ENCODE peak calls at places on chromosomes 13 and 19, in five cellular contexts. K is fibroblast of lung, Y is pancreas, T is mucosa of descending colon, Q is IMR-90. L is an unnamed sample. For H3K36me3 and H3K4me1, the result is how much of the 10 kb centered on the place peaks cover.

GRCh38 chr19:43723588-43723987 is 7.7 kb downstream of the IRGC start:
- DNase-seq in K (no peak), Y (peak), T (no peak), Q (no peak), L (no peak)

GRCh38 chr19:49833594-49833993 is 15.5 kb downstream of the MED25 start:
- DNase-seq in K (no peak), Y (no peak), T (no peak), Q (no peak), L (no peak)

GRCh38 chr19:32750441-32751055 is 31.0 kb downstream of the TDRD12 start:
- DNase-seq in K (no peak), Y (no peak), T (no peak), Q (no peak), L (no peak)

GRCh38 chr13:75744127-75744526 is 108.0 kb downstream of the LMO7 start:
- DNase-seq in K (no peak), Y (no peak), T (no peak), Q (no peak), L (no peak)

GRCh38 chr19:1122972-1123363 is 19.2 kb downstream of the GPX4 start:
- DNase-seq in K (peak), Y (peak), T (peak), Q (peak), L (peak)

GRCh38 chr13:110680852-110681251 is 25.1 kb downstream of the CARS2 start:
- DNase-seq in K (no peak), Y (no peak), T (no peak), Q (no peak), L (peak)

GRCh38 chr13:110001622-110002275 is 215.4 kb upstream of the IRS2 start:
- DNase-seq in K (peak), Y (no peak), T (no peak), Q (peak), L (no peak)

GRCh38 chr19:53432088-53432661 is 391 bp downstream of the ZNF761 start:
- DNase-seq in K (peak), Y (peak), T (peak), Q (peak), L (peak)

GRCh38 chr13:23617551-23618014 is 47.4 kb downstream of the TNFRSF19 start:
- DNase-seq in K (peak), Y (no peak), T (no peak), Q (peak), L (peak)

GRCh38 chr13:79246575-79246949 is 159.5 kb downstream of the RBM26 start:
- DNase-seq in K (no peak), Y (no peak), T (no peak), Q (no peak), L (no peak)

GRCh38 chr19:9877775-9878510 is 42.8 kb downstream of the PIN1 start:
- DNase-seq in K (peak), Y (no peak), T (no peak), Q (peak), L (no peak)

GRCh38 chr13:29578300-29579048 is 17.0 kb downstream of the SLC7A1 start:
- DNase-seq in K (no peak), Y (no peak), T (no peak), Q (no peak), L (no peak)

GRCh38 chr13:28753208-28753892 is 34.6 kb upstream of the SLC46A3 start:
- DNase-seq in K (peak), Y (no peak), T (no peak), Q (peak), L (peak)

GRCh38 chr19:33879818-33880575 is 83.3 kb downstream of the KCTD15 start:
- DNase-seq in K (no peak), Y (peak), T (no peak), Q (no peak), L (peak)

GRCh38 chr19:14369399-14370168 is 11.7 kb upstream of the ADGRE5 start:
- DNase-seq in K (peak), Y (no peak), T (peak), Q (peak), L (no peak)

GRCh38 chr13:35489050-35489449 is 12.6 kb upstream of the MAB21L1 start:
- DNase-seq in K (no peak), Y (no peak), T (no peak), Q (no peak), L (peak)

GRCh38 chr13:113448885-113449692 is 4.2 kb downstream of the ADPRHL1 start:
- DNase-seq in K (no peak), Y (peak), T (peak), Q (no peak), L (no peak)

GRCh38 chr13:77981191-77981925 is 62.7 kb upstream of the EDNRB start:
- DNase-seq in K (peak), Y (no peak), T (no peak), Q (peak), L (no peak)

GRCh38 chr13:28548872-28549271 is 53.9 kb upstream of the FLT1 start:
- DNase-seq in K (no peak), Y (no peak), T (no peak), Q (no peak), L (no peak)

GRCh38 chr19:48906324-48906723 is 6.2 kb downstream of the NUCB1 start:
- DNase-seq in K (no peak), Y (no peak), T (no peak), Q (no peak), L (no peak)

GRCh38 chr13:50309872-50310594 is 294.8 kb downstream of the KCNRG start:
- DNase-seq in K (peak), Y (no peak), T (no peak), Q (no peak), L (no peak)

GRCh38 chr19:48443262-48443661 is 2.5 kb upstream of the GRWD1 start:
- DNase-seq in K (no peak), Y (peak), T (no peak), Q (no peak), L (no peak)

GRCh38 chr19:10018219-10018618 is 4.9 kb downstream of the RDH8 start:
- DNase-seq in K (peak), Y (no peak), T (no peak), Q (peak), L (no peak)

GRCh38 chr13:104085611-104086010 is 1019.4 kb upstream of the SLC10A2 start:
- DNase-seq in K (peak), Y (no peak), T (no peak), Q (no peak), L (no peak)

GRCh38 chr19:38210458-38210987 is 13.5 kb downstream of the DPF1 start:
- DNase-seq in K (peak), Y (no peak), T (peak), Q (peak), L (peak)

GRCh38 chr13:29362849-29363604 is 232.5 kb downstream of the SLC7A1 start:
- DNase-seq in K (peak), Y (no peak), T (no peak), Q (peak), L (peak)

GRCh38 chr13:113928701-113929627 is 44.9 kb downstream of the C13orf46 start:
- DNase-seq in K (peak), Y (peak), T (no peak), Q (peak), L (no peak)

GRCh38 chr13:113886561-113887112 is 22.8 kb upstream of the GAS6 start:
- DNase-seq in K (no peak), Y (no peak), T (no peak), Q (no peak), L (no peak)

GRCh38 chr13:40528881-40529280 is 137.6 kb downstream of the FOXO1 start:
- DNase-seq in K (no peak), Y (no peak), T (no peak), Q (no peak), L (no peak)

GRCh38 chr13:114268344-114269280 is 12.8 kb upstream of the UPF3A start:
- DNase-seq in K (peak), Y (no peak), T (no peak), Q (no peak), L (no peak)

GRCh38 chr19:49056101-49056901 is 1.2 kb downstream of the CGB7 start:
- DNase-seq in K (peak), Y (peak), T (peak), Q (peak), L (peak)

GRCh38 chr13:109144693-109145437 is 515.5 kb downstream of the MYO16 start:
- DNase-seq in K (no peak), Y (no peak), T (no peak), Q (no peak), L (no peak)

GRCh38 chr13:69737129-69737935 is 370.3 kb upstream of the ATXN8OS start:
- DNase-seq in K (no peak), Y (peak), T (no peak), Q (no peak), L (peak)

GRCh38 chr13:107678075-107678689 is 537.2 kb downstream of the LIG4 start:
- DNase-seq in K (peak), Y (no peak), T (no peak), Q (peak), L (peak)

GRCh38 chr19:3657395-3657769 is 30.8 kb upstream of the CACTIN start:
- DNase-seq in K (no peak), Y (peak), T (no peak), Q (no peak), L (no peak)

GRCh38 chr19:3656747-3657394 is 30.3 kb upstream of the CACTIN start:
- DNase-seq in K (no peak), Y (no peak), T (no peak), Q (no peak), L (no peak)

GRCh38 chr19:3658004-3658822 is 31.6 kb upstream of the CACTIN start:
- DNase-seq in K (no peak), Y (peak), T (no peak), Q (no peak), L (no peak)

GRCh38 chr19:3655402-3656072 is 28.9 kb upstream of the CACTIN start:
- DNase-seq in K (peak), Y (peak), T (no peak), Q (peak), L (peak)

GRCh38 chr19:3656073-3656746 is 29.6 kb upstream of the CACTIN start:
- DNase-seq in K (peak), Y (peak), T (no peak), Q (peak), L (no peak)
- H3K36me3 ChIP-seq in K (under half), Y (under half), T (under half), Q (half or more), L (under half)

GRCh38 chr19:39410620-39411005 is 1.9 kb upstream of the PLEKHG2 start:
- DNase-seq in K (no peak), Y (no peak), T (no peak), Q (no peak), L (no peak)

GRCh38 chr19:39411832-39412099 is 703 bp upstream of the PLEKHG2 start:
- DNase-seq in K (peak), Y (peak), T (peak), Q (peak), L (peak)

GRCh38 chr19:39409886-39410619 is 2.4 kb upstream of the PLEKHG2 start:
- DNase-seq in K (peak), Y (peak), T (peak), Q (no peak), L (peak)

GRCh38 chr19:39412100-39412866 is at the start of gene PLEKHG2:
- DNase-seq in K (peak), Y (peak), T (peak), Q (peak), L (peak)

GRCh38 chr19:39411006-39411831 is 1.2 kb upstream of the PLEKHG2 start:
- DNase-seq in K (peak), Y (no peak), T (peak), Q (peak), L (no peak)
- TF ChIP-seq CTCF in K (no peak), Y (no peak), T (no peak), Q (no peak), L (no peak)

GRCh38 chr19:46944123-46944718 is 75.4 kb upstream of the NPAS1 start:
- DNase-seq in K (no peak), Y (no peak), T (no peak), Q (no peak), L (no peak)
- H3K4me1 ChIP-seq in K (under half), Y (under half), T (under half), Q (under half), L (under half)

GRCh38 chr19:16429066-16429758 is 42.6 kb downstream of the EPS15L1 start:
- DNase-seq in K (no peak), Y (peak), T (no peak), Q (no peak), L (no peak)
- H3K36me3 ChIP-seq in K (under half), Y (under half), T (under half), Q (under half), L (half or more)

DNA sequence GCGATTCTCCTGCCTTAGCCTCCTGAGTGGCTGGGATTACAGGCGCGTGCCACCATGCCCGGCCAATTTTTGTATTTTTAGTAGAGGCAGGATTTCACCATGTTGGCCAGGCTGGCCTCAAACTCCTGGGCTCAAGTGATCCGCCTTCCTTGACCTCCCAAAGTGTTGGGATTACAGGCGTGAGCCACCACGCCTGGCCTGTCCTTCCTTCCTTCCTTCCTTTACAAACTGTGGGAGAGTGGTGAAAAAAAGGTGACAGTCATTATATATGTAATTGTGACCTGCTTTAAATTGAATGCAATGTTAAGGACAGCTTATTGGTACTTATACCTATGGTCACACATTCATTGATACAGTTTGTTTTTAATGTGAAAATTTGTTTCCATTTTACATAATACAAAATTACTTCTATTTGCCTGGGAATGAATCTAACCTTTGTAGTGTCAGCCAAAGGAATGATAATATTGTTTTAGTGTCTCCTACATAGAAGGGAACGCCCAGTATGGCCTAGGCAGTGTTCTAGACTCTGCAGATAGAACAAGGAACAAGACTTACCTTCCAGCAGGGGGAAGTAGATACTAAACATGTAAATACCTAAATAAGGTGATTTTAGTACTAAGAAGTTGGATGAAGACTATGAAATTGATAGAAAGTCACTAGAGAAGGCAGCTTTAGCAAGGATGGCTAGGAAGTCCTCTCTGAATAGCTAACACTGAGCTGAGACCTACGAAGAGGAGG is 146.3 kb downstream of the GGACT start:
- DNase-seq in K (no peak), Y (no peak), T (no peak), Q (no peak), L (no peak)
- TF ChIP-seq CTCF in K (no peak), Y (no peak), T (no peak), Q (no peak), L (no peak)

GRCh38 chr19:5045015-5045414 is 76.1 kb downstream of the KDM4B start:
- DNase-seq in K (no peak), Y (no peak), T (no peak), Q (no peak), L (no peak)
- H3K4me1 ChIP-seq in K (under half), Y (under half), T (under half), Q (under half), L (under half)

GRCh38 chr19:7415857-7416371 is 67.2 kb downstream of the ARHGEF18 start:
- DNase-seq in K (no peak), Y (no peak), T (no peak), Q (no peak), L (no peak)

GRCh38 chr19:7419777-7420439 is 68.9 kb downstream of the PEX11G start:
- DNase-seq in K (no peak), Y (no peak), T (no peak), Q (no peak), L (no peak)

GRCh38 chr19:7417671-7418324 is 69.1 kb downstream of the ARHGEF18 start:
- DNase-seq in K (peak), Y (no peak), T (no peak), Q (peak), L (no peak)

GRCh38 chr19:7419153-7419552 is 69.7 kb downstream of the PEX11G start:
- DNase-seq in K (no peak), Y (no peak), T (no peak), Q (no peak), L (no peak)

GRCh38 chr19:7418575-7418974 is 69.8 kb downstream of the ARHGEF18 start:
- DNase-seq in K (no peak), Y (no peak), T (no peak), Q (no peak), L (no peak)
- H3K36me3 ChIP-seq in K (under half), Y (under half), T (under half), Q (under half), L (under half)

GRCh38 chr13:98773053-98773452 is 20.6 kb upstream of the SLC15A1 start:
- DNase-seq in K (no peak), Y (no peak), T (no peak), Q (no peak), L (no peak)
- TF ChIP-seq CTCF in K (no peak), Y (no peak), T (no peak), Q (no peak), L (no peak)

DNA sequence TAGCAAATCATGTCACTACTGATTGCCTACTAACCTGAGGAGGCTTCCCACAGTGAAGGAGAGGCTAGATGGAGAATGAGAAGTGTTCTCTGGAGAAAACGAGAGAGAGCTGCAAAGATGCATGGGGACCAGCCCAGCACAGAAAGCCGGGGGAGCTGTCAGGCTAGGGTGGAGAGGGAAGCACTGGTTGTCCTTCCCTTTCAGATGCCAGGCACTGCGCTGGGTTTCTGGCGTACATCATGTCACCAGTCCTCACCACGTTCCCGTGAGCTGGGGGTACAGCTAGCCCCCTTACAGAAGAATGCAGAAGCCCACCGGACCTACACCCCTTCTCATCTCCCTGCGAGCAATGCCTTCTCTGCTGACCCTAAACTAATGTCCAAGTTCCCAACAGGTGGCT is 86.0 kb downstream of the STK24 start:
- DNase-seq in K (no peak), Y (no peak), T (no peak), Q (no peak), L (no peak)
- H3K4me1 ChIP-seq in K (under half), Y (under half), T (under half), Q (under half), L (under half)